ENCODE peak calls at places on chromosomes 16 and 17, in four cellular contexts. Z is neural crest cell, R is HFFc6, I is AG10803. E is an unnamed sample.

GRCh38 chr16:48489376-48489775 is 104.2 kb upstream of the SIAH1 start:
- DNase-seq in Z (no peak), R (no peak), I (no peak), E (no peak)

GRCh38 chr16:3131755-3132377 is 3.0 kb upstream of the ZNF213 start:
- DNase-seq in Z (peak; percentile 51), R (peak; percentile 23), I (no peak), E (peak; percentile 55)

GRCh38 chr17:28523876-28524275 is 17.7 kb downstream of the FOXN1 start:
- DNase-seq in Z (no peak), R (no peak), I (no peak), E (no peak)

GRCh38 chr17:14337596-14338079 is 36.8 kb downstream of the HS3ST3B1 start:
- DNase-seq in Z (no peak), R (no peak), I (no peak), E (no peak)

GRCh38 chr16:19595043-19595767 is 39.7 kb downstream of the VPS35L start:
- DNase-seq in Z (no peak), R (peak; percentile 87), I (no peak), E (no peak)

GRCh38 chr16:3599121-3599520 is 12.3 kb downstream of the SLX4 start:
- DNase-seq in Z (no peak), R (no peak), I (no peak), E (no peak)

GRCh38 chr17:44117351-44117750 is 6.1 kb downstream of the HDAC5 start:
- DNase-seq in Z (no peak), R (no peak), I (no peak), E (no peak)

GRCh38 chr16:8885674-8886592 is 3.8 kb downstream of the LITAFD start:
- DNase-seq in Z (no peak), R (peak; percentile 56), I (no peak), E (peak; percentile 50)

GRCh38 chr17:48330877-48331276 is 99.1 kb downstream of the SKAP1 start:
- DNase-seq in Z (no peak), R (no peak), I (no peak), E (no peak)

GRCh38 chr17:65163990-65164495 is 26.9 kb downstream of the RGS9 start:
- DNase-seq in Z (no peak), R (peak; percentile 70), I (peak; percentile 66), E (peak; percentile 42)

DNA sequence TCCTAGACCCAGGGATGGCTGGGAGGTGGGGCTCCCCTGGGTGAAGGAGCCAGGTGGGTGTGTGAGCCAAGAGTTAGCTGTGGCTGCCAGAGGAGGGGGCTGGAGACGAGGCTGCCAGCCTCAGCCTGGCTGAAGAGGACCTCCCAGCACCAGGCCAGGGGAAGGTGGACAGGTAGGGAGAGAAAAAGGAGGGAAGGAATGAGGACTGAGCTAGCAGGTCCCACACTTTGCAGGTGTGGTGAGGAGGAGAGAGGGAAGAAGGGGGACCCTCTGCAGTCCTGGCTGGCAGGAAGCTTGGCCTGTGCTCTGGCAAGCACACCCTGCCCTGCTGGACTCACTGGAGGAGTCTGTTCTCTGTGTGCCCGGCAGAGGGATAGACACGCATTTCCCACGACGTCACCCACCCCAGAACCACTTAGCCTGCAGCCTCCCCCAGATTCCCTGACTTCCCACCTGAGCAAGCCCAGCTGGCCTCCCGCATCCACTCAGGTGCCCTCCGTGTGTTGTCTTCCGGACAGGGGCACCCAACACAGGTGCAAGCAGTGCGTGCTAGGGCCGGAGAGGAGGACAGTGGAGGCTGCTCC is 42.0 kb downstream of the SOCS3 start:
- DNase-seq in Z (no peak), R (no peak), I (no peak), E (no peak)
- TF ChIP-seq CTCF in Z (no peak), R (no peak), I (no peak), E (no peak)

GRCh38 chr16:17204248-17205043 is 266.3 kb downstream of the XYLT1 start:
- DNase-seq in Z (no peak), R (no peak), I (no peak), E (no peak)

GRCh38 chr16:17205279-17206139 is 265.3 kb downstream of the XYLT1 start:
- DNase-seq in Z (no peak), R (peak; percentile 50), I (peak; percentile 92), E (no peak)

GRCh38 chr16:17211797-17212196 is 259.0 kb downstream of the XYLT1 start:
- DNase-seq in Z (no peak), R (peak; percentile 11), I (no peak), E (no peak)

DNA sequence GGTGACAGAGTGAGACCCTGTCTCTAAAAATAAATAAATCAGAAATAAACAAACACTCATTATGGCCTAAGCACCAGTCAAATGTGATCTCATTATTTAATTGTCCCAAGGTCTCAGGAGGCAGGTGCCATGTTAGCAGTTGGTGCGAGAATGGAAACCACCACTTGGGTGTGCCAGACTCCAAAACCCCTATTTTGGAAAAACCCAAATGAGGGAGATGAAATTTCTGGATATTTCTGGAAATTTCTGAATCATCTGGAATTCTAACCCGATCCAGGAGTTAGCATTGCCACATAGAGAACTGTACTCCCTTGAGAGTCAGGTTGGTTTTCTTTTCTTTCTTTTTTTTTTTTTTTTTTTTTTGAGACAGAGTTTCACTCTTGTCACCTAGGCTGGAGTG is 264.0 kb downstream of the XYLT1 start:
- DNase-seq in Z (no peak), R (no peak), I (peak; percentile 43), E (no peak)
- TF ChIP-seq CTCF in Z (no peak), R (peak; percentile 51), I (peak; percentile 48), E (no peak)

GRCh38 chr17:42017866-42018200 is 594 bp upstream of the DNAJC7 start:
- DNase-seq in Z (no peak), R (no peak), I (no peak), E (no peak)

GRCh38 chr17:42016411-42016831 is 818 bp downstream of the DNAJC7 start:
- DNase-seq in Z (no peak), R (peak; percentile 15), I (peak; percentile 37), E (no peak)

GRCh38 chr17:42018339-42018738 is 1.1 kb upstream of the DNAJC7 start:
- DNase-seq in Z (no peak), R (no peak), I (no peak), E (no peak)

GRCh38 chr17:42018988-42019387 is 902 bp upstream of the NKIRAS2 start:
- DNase-seq in Z (no peak), R (no peak), I (no peak), E (no peak)

GRCh38 chr17:42016952-42017865 is at the start of gene DNAJC7:
- DNase-seq in Z (peak; percentile 81), R (peak; percentile 84), I (peak; percentile 89), E (peak; percentile 91)
- TF ChIP-seq CTCF in Z (no peak), R (peak; percentile 3), I (no peak), E (no peak)

GRCh38 chr17:75980188-75981018 is 1.4 kb downstream of the TEN1 start:
- DNase-seq in Z (no peak), R (no peak), I (peak; percentile 24), E (no peak)

GRCh38 chr17:75979705-75980187 is 706 bp downstream of the TEN1 start:
- DNase-seq in Z (no peak), R (peak; percentile 36), I (peak; percentile 83), E (no peak)

GRCh38 chr17:75976175-75976848 is 2.7 kb downstream of the ACOX1 start:
- DNase-seq in Z (no peak), R (no peak), I (peak; percentile 40), E (no peak)

GRCh38 chr17:75981019-75981615 is 2.1 kb downstream of the TEN1 start:
- DNase-seq in Z (no peak), R (no peak), I (peak; percentile 52), E (no peak)

GRCh38 chr17:75978938-75979704 is at the start of the genes ACOX1 and TEN1:
- DNase-seq in Z (peak; percentile 94), R (peak; percentile 92), I (peak; percentile 97), E (peak; percentile 98)
- TF ChIP-seq CTCF in Z (peak; percentile 54), R (peak; percentile 69), I (peak; percentile 29), E (peak; percentile 66)

GRCh38 chr16:77853125-77853524 is 64.8 kb downstream of the VAT1L start:
- DNase-seq in Z (no peak), R (no peak), I (no peak), E (no peak)

GRCh38 chr16:77849640-77850258 is 61.4 kb downstream of the VAT1L start:
- DNase-seq in Z (no peak), R (no peak), I (no peak), E (no peak)

GRCh38 chr16:77844801-77845200 is 56.4 kb downstream of the VAT1L start:
- DNase-seq in Z (no peak), R (no peak), I (no peak), E (no peak)

GRCh38 chr16:77856455-77857138 is 68.2 kb downstream of the VAT1L start:
- DNase-seq in Z (no peak), R (no peak), I (no peak), E (no peak)

DNA sequence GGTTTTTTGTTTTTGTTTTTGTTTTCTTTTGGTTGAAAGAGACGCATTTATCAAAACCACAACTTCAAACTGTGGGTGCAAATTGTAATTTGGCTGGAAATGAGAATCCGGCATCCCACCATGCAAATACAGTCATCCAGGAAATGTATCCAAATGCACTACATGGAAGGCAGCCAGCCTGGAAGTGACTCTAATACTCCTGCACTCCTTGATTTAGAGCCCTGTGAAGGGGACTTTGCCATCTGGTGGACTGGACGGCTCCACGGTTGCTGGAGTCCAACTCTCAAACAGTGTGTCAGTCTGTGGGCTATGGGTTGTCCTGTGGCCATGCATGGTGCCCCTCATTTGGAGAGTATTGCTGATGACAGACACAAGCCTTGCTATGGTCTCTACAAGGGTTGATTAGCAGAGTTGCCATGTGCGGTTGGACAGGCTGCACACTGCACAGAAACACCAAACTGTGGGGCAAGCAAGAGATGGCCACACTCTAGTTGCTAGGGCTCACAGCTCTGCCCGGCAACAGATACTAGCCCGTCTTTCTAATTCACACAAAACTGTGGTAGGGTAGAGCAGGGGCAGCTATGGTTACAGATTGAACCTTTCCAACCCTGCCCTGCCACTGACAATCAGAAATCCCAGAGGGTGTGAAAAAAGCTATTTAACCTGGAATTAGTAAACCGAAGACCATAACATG is 62.4 kb downstream of the VAT1L start:
- DNase-seq in Z (no peak), R (no peak), I (peak; percentile 36), E (no peak)
- TF ChIP-seq CTCF in Z (no peak), R (no peak), I (no peak), E (no peak)